ENCODE peak calls at places on chromosomes 11 and 22, in four cellular contexts. M is activated gamma-delta T cell treated with anti-CD3 and anti-CD28 coated beads, Interleukin-2, amount 50 U/mL, for 16 hours; K is pancreas; H is HCT116. U is an unnamed sample.

GRCh38 chr11:129184581-129184980 is 7.5 kb downstream of the ARHGAP32 start:
- DNase-seq in K (no peak), M (no peak), H (no peak), U (no peak)

GRCh38 chr11:81987829-81988472 is 745.7 kb downstream of the FAM181B start:
- DNase-seq in H (no peak), K (no peak), M (no peak), U (no peak)

GRCh38 chr11:65636108-65636809 is 1.6 kb upstream of the SIPA1 start:
- DNase-seq in H (no peak), K (no peak), M (no peak), U (no peak)

GRCh38 chr11:78548911-78549572 is 25.6 kb downstream of the NARS2 start:
- DNase-seq in M (no peak), H (no peak), K (no peak), U (no peak)

GRCh38 chr11:114651145-114651718 is 27.1 kb upstream of the NXPE2 start:
- DNase-seq in K (no peak), M (no peak), H (no peak), U (no peak)

GRCh38 chr11:68138256-68138655 is 17.1 kb upstream of the CHKA start:
- DNase-seq in K (no peak), M (no peak), H (no peak), U (peak)

GRCh38 chr11:75351541-75352416 is at the start of gene ARRB1:
- DNase-seq in H (no peak), M (peak), K (peak), U (no peak)

GRCh38 chr11:78418584-78419211 is 1.1 kb upstream of the GAB2 start:
- DNase-seq in K (no peak), M (no peak), H (no peak), U (no peak)

GRCh38 chr22:41940853-41941765 is 5.8 kb downstream of the CENPM start:
- DNase-seq in H (no peak), K (peak), M (peak), U (peak)

GRCh38 chr11:121489823-121490222 is 37.1 kb upstream of the SORL1-AS1 start:
- DNase-seq in K (no peak), M (no peak), H (no peak), U (no peak)

GRCh38 chr11:19933801-19934488 is 221.3 kb downstream of the NAV2 start:
- DNase-seq in K (no peak), M (no peak), H (no peak), U (no peak)

GRCh38 chr11:57237204-57237681 is at the start of gene APLNR:
- DNase-seq in K (no peak), H (no peak), M (no peak), U (no peak)

GRCh38 chr11:68212421-68213134 is 518 bp downstream of the KMT5B start:
- DNase-seq in M (peak), K (peak), H (peak), U (no peak)

GRCh38 chr11:62370743-62371440 is 33.6 kb downstream of the ASRGL1 start:
- DNase-seq in H (no peak), K (peak), M (peak), U (no peak)

GRCh38 chr11:19374189-19374588 is 133.4 kb upstream of the E2F8 start:
- DNase-seq in H (no peak), K (no peak), M (no peak), U (no peak)

GRCh38 chr11:103494491-103494890 is 385.3 kb downstream of the DYNC2H1 start:
- DNase-seq in K (no peak), M (no peak), H (no peak), U (no peak)

GRCh38 chr11:82899957-82900276 is 313 bp downstream of the PRCP start:
- DNase-seq in H (no peak), K (no peak), M (no peak), U (no peak)

GRCh38 chr11:117986981-117987495 is 844 bp downstream of the IL10RA start:
- DNase-seq in M (no peak), K (no peak), H (no peak), U (no peak)

GRCh38 chr22:37638351-37639069 is 959 bp upstream of the SH3BP1 start:
- DNase-seq in H (no peak), M (no peak), K (no peak), U (no peak)

GRCh38 chr11:707817-708420 is 1.9 kb downstream of the EPS8L2 start:
- DNase-seq in H (no peak), M (no peak), K (peak), U (no peak)

GRCh38 chr11:3840289-3840869 is 380 bp downstream of the RHOG start:
- DNase-seq in K (no peak), M (peak), H (no peak), U (no peak)

GRCh38 chr11:67635231-67635521 is 4.4 kb downstream of the TBX10 start:
- DNase-seq in M (no peak), K (no peak), H (no peak), U (no peak)

GRCh38 chr11:116984589-116984988 is 113.6 kb downstream of the SIK3 start:
- DNase-seq in H (no peak), K (no peak), M (no peak), U (no peak)

U was measured in LNCaP clone FGC.